ENCODE peak calls at places on chromosomes 5 and 9, in seven cellular contexts. O, X, F, D, L, I and G are unnamed samples.

GRCh38 chr9:4796988-4797956 is 4.5 kb downstream of the RCL1 start:
- DNase-seq in O (no peak), F (no peak), L (peak; percentile 21), I (peak; percentile 20), D (peak; percentile 65), X (peak; percentile 57), G (no peak)

GRCh38 chr9:98808411-98808815 is 943 bp downstream of the GALNT12 start:
- DNase-seq in F (no peak), I (no peak), L (peak; percentile 56), O (no peak), X (no peak), D (no peak), G (no peak)

GRCh38 chr9:27059907-27060306 is 49.1 kb upstream of the TEK start:
- DNase-seq in O (no peak), F (no peak), I (no peak), D (no peak), L (no peak), X (peak; percentile 12), G (no peak)

GRCh38 chr5:163259495-163259894 is 177.9 kb upstream of the CCNG1 start:
- DNase-seq in L (no peak), O (no peak), D (no peak), I (no peak), X (no peak), F (no peak), G (no peak)

GRCh38 chr5:168314735-168315411 is 23.4 kb downstream of the WWC1 start:
- DNase-seq in O (peak; percentile 91), D (peak; percentile 97), F (no peak), L (peak; percentile 93), X (no peak), I (peak; percentile 68), G (no peak)

GRCh38 chr5:150209020-150209635 is 19.3 kb downstream of the SLC6A7 start:
- DNase-seq in I (no peak), F (no peak), D (peak; percentile 67), X (no peak), O (no peak), L (peak; percentile 39), G (no peak)

GRCh38 chr9:131733601-131734061 is 6.2 kb downstream of the RAPGEF1 start:
- DNase-seq in X (no peak), O (no peak), F (no peak), D (peak; percentile 93), I (peak; percentile 86), L (peak; percentile 38), G (no peak)

GRCh38 chr9:112863781-112864180 is 26.9 kb downstream of the SLC46A2 start:
- DNase-seq in X (no peak), O (no peak), F (no peak), L (no peak), I (no peak), D (no peak), G (no peak)

GRCh38 chr5:55176176-55176818 is 3.3 kb upstream of the CDC20B start:
- DNase-seq in F (peak; percentile 74), I (peak; percentile 54), X (peak; percentile 48), D (peak; percentile 80), L (no peak), O (peak; percentile 61), G (no peak)

GRCh38 chr9:75953218-75953617 is 62.7 kb downstream of the PCSK5 start:
- DNase-seq in X (no peak), D (no peak), I (no peak), F (no peak), O (peak; percentile 54), L (no peak), G (no peak)

GRCh38 chr9:21993007-21993406 is 1.2 kb downstream of the CDKN2A start:
- DNase-seq in F (no peak), X (no peak), O (no peak), L (no peak), D (no peak), I (no peak), G (no peak)

GRCh38 chr9:22469928-22470544 is 23.4 kb downstream of the DMRTA1 start:
- DNase-seq in F (no peak), D (peak; percentile 63), L (peak; percentile 26), O (no peak), X (peak; percentile 74), I (peak; percentile 10), G (peak; percentile 3)

GRCh38 chr5:43555895-43556606 is 826 bp downstream of the PAIP1 start:
- DNase-seq in I (peak; percentile 43), L (peak; percentile 40), F (peak; percentile 49), X (peak; percentile 61), D (peak; percentile 57), O (peak; percentile 76), G (no peak)

GRCh38 chr5:154587123-154587725 is 109.2 kb upstream of the HAND1 start:
- DNase-seq in D (no peak), X (no peak), O (no peak), L (no peak), I (no peak), F (no peak), G (no peak)

GRCh38 chr5:142512041-142512679 is 173.7 kb downstream of the FGF1 start:
- DNase-seq in I (no peak), O (peak; percentile 83), D (no peak), X (no peak), L (no peak), F (no peak), G (no peak)

GRCh38 chr9:133354766-133355165 is 1.5 kb downstream of the SURF1 start:
- DNase-seq in F (no peak), O (peak; percentile 71), L (no peak), D (no peak), X (no peak), I (no peak), G (no peak)

GRCh38 chr5:175131432-175131831 is 312.6 kb downstream of the DRD1 start:
- DNase-seq in L (no peak), F (no peak), D (no peak), I (no peak), O (no peak), X (no peak), G (no peak)

GRCh38 chr9:89166871-89167270 is 11.7 kb downstream of the SHC3 start:
- DNase-seq in I (no peak), O (no peak), F (no peak), D (no peak), L (no peak), X (no peak), G (no peak)

GRCh38 chr5:114790403-114790792 is 379.3 kb downstream of the TRIM36 start:
- DNase-seq in I (no peak), D (no peak), L (no peak), X (no peak), O (no peak), F (no peak), G (no peak)

GRCh38 chr5:147898875-147899401 is 7.4 kb downstream of the C5orf46 start:
- DNase-seq in O (no peak), D (peak; percentile 24), L (no peak), I (no peak), F (no peak), X (no peak), G (no peak)

GRCh38 chr9:129697111-129697955 is 31.9 kb downstream of the PRRX2 start:
- DNase-seq in L (no peak), F (peak; percentile 63), I (peak; percentile 48), O (no peak), X (peak; percentile 56), D (peak; percentile 81), G (no peak)

GRCh38 chr5:80399553-80400239 is 8.2 kb upstream of the ZFYVE16 start:
- DNase-seq in D (peak; percentile 79), F (no peak), X (no peak), L (no peak), I (peak; percentile 9), O (no peak), G (peak; percentile 43)

GRCh38 chr5:100902406-100903035 is 561 bp downstream of the ST8SIA4 start:
- DNase-seq in D (peak; percentile 34), I (no peak), L (no peak), X (no peak), F (no peak), O (no peak), G (no peak)